ENCODE peak calls at places on chromosome X, in nine cellular contexts. J, B, W, E, G, L, K, V and I are unnamed samples.

GRCh38 chrX:71612256-71612655 is 6.1 kb downstream of the CXCR3 start:
- DNase-seq in J (no peak), B (no peak), W (no peak), E (no peak), G (no peak), L (no peak), K (no peak), V (no peak), I (no peak)

GRCh38 chrX:102651968-102652744 is 873 bp downstream of the GPRASP1 start:
- DNase-seq in J (peak; percentile 52), B (peak; percentile 18), W (peak; percentile 59), E (no peak), G (no peak), L (peak; percentile 57), K (peak; percentile 6), V (no peak), I (peak; percentile 78)

GRCh38 chrX:152810403-152810802 is 20.2 kb downstream of the CETN2 start:
- DNase-seq in J (peak; percentile 4), B (no peak), W (no peak), E (no peak), G (no peak), L (no peak), K (no peak), V (no peak), I (no peak)

GRCh38 chrX:23901065-23901464 is 6.7 kb downstream of the APOO start:
- DNase-seq in J (peak; percentile 84), B (no peak), W (no peak), E (no peak), G (no peak), L (peak; percentile 23), K (no peak), V (no peak), I (no peak)

GRCh38 chrX:53320543-53321215 is 39.3 kb upstream of the IQSEC2 start:
- DNase-seq in J (peak; percentile 35), B (no peak), W (peak; percentile 31), E (no peak), G (no peak), L (no peak), K (no peak), V (no peak), I (no peak)

GRCh38 chrX:47577424-47577823 is 4.8 kb upstream of the TIMP1 start:
- DNase-seq in J (no peak), B (no peak), W (no peak), E (peak; percentile 4), G (no peak), L (no peak), K (no peak), V (no peak), I (peak; percentile 62)

GRCh38 chrX:71540801-71541545 is 8.1 kb downstream of the OGT start:
- DNase-seq in J (no peak), B (no peak), W (no peak), E (no peak), G (no peak), L (no peak), K (no peak), V (no peak), I (no peak)

GRCh38 chrX:154097003-154097596 is 417 bp downstream of the MECP2 start:
- DNase-seq in J (peak; percentile 72), B (peak; percentile 67), W (peak; percentile 65), E (peak; percentile 87), G (peak; percentile 61), L (peak; percentile 60), K (peak; percentile 55), V (no peak), I (peak; percentile 79)

GRCh38 chrX:734411-734810 is 103.8 kb downstream of the SHOX start:
- DNase-seq in J (no peak), B (no peak), W (no peak), E (no peak), G (no peak), L (no peak), K (no peak), V (no peak), I (peak; percentile 16)

GRCh38 chrX:121649414-121649813 is 602.0 kb downstream of the GLUD2 start:
- DNase-seq in J (no peak), B (no peak), W (no peak), E (no peak), G (no peak), L (no peak), K (no peak), V (no peak), I (no peak)

GRCh38 chrX:50448565-50448964 is 22.1 kb downstream of the DGKK start:
- DNase-seq in J (peak; percentile 22), B (no peak), W (peak; percentile 30), E (peak; percentile 33), G (no peak), L (peak; percentile 25), K (no peak), V (no peak), I (no peak)

GRCh38 chrX:9147631-9148189 is 113.8 kb upstream of the FAM9B start:
- DNase-seq in J (no peak), B (no peak), W (no peak), E (no peak), G (no peak), L (no peak), K (no peak), V (no peak), I (no peak)

GRCh38 chrX:151397741-151398070 is 700 bp downstream of the VMA21 start:
- DNase-seq in J (no peak), B (no peak), W (no peak), E (peak; percentile 9), G (no peak), L (no peak), K (no peak), V (no peak), I (no peak)

GRCh38 chrX:21176927-21177571 is 197.2 kb upstream of the CNKSR2 start:
- DNase-seq in J (peak; percentile 50), B (no peak), W (no peak), E (no peak), G (no peak), L (no peak), K (no peak), V (no peak), I (no peak)

GRCh38 chrX:17737707-17738001 is 361 bp downstream of the SCML1 start:
- DNase-seq in J (no peak), B (no peak), W (peak; percentile 53), E (no peak), G (peak; percentile 8), L (no peak), K (no peak), V (no peak), I (no peak)

GRCh38 chrX:43688586-43688985 is 32.5 kb downstream of the MAOA start:
- DNase-seq in J (no peak), B (no peak), W (no peak), E (no peak), G (no peak), L (no peak), K (no peak), V (no peak), I (no peak)

GRCh38 chrX:22538581-22538980 is 265.9 kb downstream of the CBLL2 start:
- DNase-seq in J (peak; percentile 14), B (no peak), W (no peak), E (no peak), G (no peak), L (no peak), K (no peak), V (no peak), I (no peak)

GRCh38 chrX:101602077-101602476 is 15.7 kb downstream of the ARMCX6 start:
- DNase-seq in J (peak; percentile 73), B (no peak), W (no peak), E (no peak), G (no peak), L (no peak), K (no peak), V (no peak), I (no peak)

GRCh38 chrX:128928636-128929035 is 594.7 kb downstream of the SMARCA1 start:
- DNase-seq in J (no peak), B (no peak), W (no peak), E (no peak), G (no peak), L (no peak), K (no peak), V (no peak), I (no peak)

GRCh38 chrX:133661962-133662839 is 246.9 kb upstream of the GPC4 start:
- DNase-seq in J (peak; percentile 79), B (no peak), W (no peak), E (no peak), G (no peak), L (no peak), K (no peak), V (no peak), I (no peak)

GRCh38 chrX:48958635-48959094 is 1.3 kb upstream of the OTUD5 start:
- DNase-seq in J (peak; percentile 86), B (peak; percentile 44), W (no peak), E (no peak), G (no peak), L (peak; percentile 31), K (no peak), V (no peak), I (no peak)

GRCh38 chrX:27890611-27891010 is 82.8 kb downstream of the MAGEB10 start:
- DNase-seq in J (peak; percentile 22), B (no peak), W (no peak), E (no peak), G (no peak), L (no peak), K (no peak), V (no peak), I (no peak)

GRCh38 chrX:38616904-38617303 is 55.6 kb downstream of the TSPAN7 start:
- DNase-seq in J (no peak), B (no peak), W (no peak), E (no peak), G (no peak), L (no peak), K (no peak), V (no peak), I (no peak)

GRCh38 chrX:69077895-69078455 is 87.3 kb downstream of the PJA1 start:
- DNase-seq in J (no peak), B (no peak), W (no peak), E (no peak), G (no peak), L (no peak), K (no peak), V (no peak), I (no peak)

GRCh38 chrX:113260474-113260873 is 419.8 kb upstream of the AMOT start:
- DNase-seq in J (peak; percentile 7), B (no peak), W (no peak), E (peak; percentile 18), G (no peak), L (no peak), K (no peak), V (no peak), I (no peak)

GRCh38 chrX:125262836-125263235 is 56.8 kb upstream of the TEX13C start:
- DNase-seq in J (no peak), B (no peak), W (no peak), E (no peak), G (no peak), L (no peak), K (no peak), V (no peak), I (no peak)

GRCh38 chrX:5278908-5279307 is 949.8 kb downstream of the NLGN4X start:
- DNase-seq in J (no peak), B (no peak), W (no peak), E (no peak), G (no peak), L (no peak), K (no peak), V (no peak), I (no peak)

GRCh38 chrX:13533726-13534125 is 35.7 kb upstream of the EGFL6 start:
- DNase-seq in J (peak; percentile 69), B (no peak), W (no peak), E (no peak), G (no peak), L (no peak), K (no peak), V (no peak), I (no peak)

GRCh38 chrX:48835524-48836329 is at the start of gene PCSK1N:
- DNase-seq in J (no peak), B (no peak), W (peak; percentile 38), E (peak; percentile 68), G (no peak), L (no peak), K (peak; percentile 32), V (no peak), I (no peak)